ENCODE peak calls at places on chromosomes 2 and 18, in six cellular contexts. H is HCT116, Q is uterus, Y is prostate gland, U is H1, P is body of pancreas. I is an unnamed sample. For H3K4me1, the result is how much of the 10 kb centered on the place peaks cover.

GRCh38 chr18:74196220-74197119 is 48.1 kb downstream of the TIMM21 start:
- DNase-seq in P (peak), Y (peak), U (no peak), Q (peak), H (peak), I (no peak)

GRCh38 chr2:174024524-174025270 is 59.5 kb upstream of the SP3 start:
- DNase-seq in H (no peak), P (peak), U (no peak), Q (peak), Y (peak), I (peak)

GRCh38 chr2:235220331-235220730 is 268.5 kb downstream of the SH3BP4 start:
- DNase-seq in P (no peak), Q (no peak), Y (no peak), H (no peak), U (no peak), I (no peak)

GRCh38 chr2:134218928-134219707 is 34.8 kb upstream of the MGAT5 start:
- DNase-seq in P (peak), H (no peak), Q (no peak), U (no peak), Y (no peak), I (peak)

GRCh38 chr2:45540942-45541341 is 70.1 kb downstream of the SRBD1 start:
- DNase-seq in P (no peak), U (no peak), H (no peak), Y (no peak), Q (no peak), I (no peak)

GRCh38 chr2:121080013-121080772 is 204.8 kb downstream of the TFCP2L1 start:
- DNase-seq in U (peak), H (peak), P (peak), Q (peak), Y (peak), I (no peak)

GRCh38 chr2:187543488-187543887 is 10.7 kb downstream of the TFPI start:
- DNase-seq in Q (no peak), P (no peak), Y (no peak), H (no peak), U (no peak), I (no peak)

GRCh38 chr18:23938046-23938756 is 76.4 kb upstream of the TTC39C start:
- DNase-seq in P (no peak), U (no peak), Q (no peak), Y (no peak), H (no peak), I (no peak)

GRCh38 chr2:220227272-220227920 is 600.0 kb downstream of the SLC4A3 start:
- DNase-seq in H (no peak), P (no peak), Q (no peak), U (no peak), Y (no peak), I (no peak)

GRCh38 chr2:66271777-66272176 is 163.1 kb upstream of the MEIS1 start:
- DNase-seq in Q (no peak), H (no peak), U (no peak), Y (no peak), P (no peak), I (no peak)

GRCh38 chr18:58979615-58980014 is 114.9 kb downstream of the ZNF532 start:
- DNase-seq in Y (no peak), P (no peak), Q (no peak), U (peak), H (no peak), I (no peak)

GRCh38 chr2:227082286-227082685 is 81.7 kb downstream of the COL4A4 start:
- DNase-seq in U (no peak), Q (no peak), H (no peak), P (no peak), Y (no peak), I (no peak)

GRCh38 chr2:200042944-200043343 is 87.6 kb downstream of the MAIP1 start:
- DNase-seq in U (no peak), Q (no peak), P (no peak), Y (no peak), H (no peak), I (no peak)

GRCh38 chr2:1567556-1568344 is 154.5 kb downstream of the TPO start:
- DNase-seq in U (no peak), P (no peak), H (no peak), Y (no peak), Q (no peak), I (no peak)

GRCh38 chr2:168466190-168466737 is 10.2 kb downstream of the CERS6 start:
- DNase-seq in Q (no peak), P (no peak), H (no peak), Y (no peak), U (no peak), I (no peak)

GRCh38 chr2:97870396-97870843 is 125.3 kb downstream of the TMEM131 start:
- DNase-seq in U (no peak), Q (no peak), H (peak), Y (no peak), P (peak), I (peak)

GRCh38 chr2:125033871-125034270 is 1008.8 kb downstream of the CNTNAP5 start:
- DNase-seq in H (no peak), U (no peak), P (no peak), Y (no peak), Q (no peak), I (no peak)

GRCh38 chr2:191838526-191838925 is 8.4 kb downstream of the CAVIN2 start:
- DNase-seq in U (no peak), Q (no peak), Y (no peak), P (no peak), H (no peak), I (no peak)

DNA sequence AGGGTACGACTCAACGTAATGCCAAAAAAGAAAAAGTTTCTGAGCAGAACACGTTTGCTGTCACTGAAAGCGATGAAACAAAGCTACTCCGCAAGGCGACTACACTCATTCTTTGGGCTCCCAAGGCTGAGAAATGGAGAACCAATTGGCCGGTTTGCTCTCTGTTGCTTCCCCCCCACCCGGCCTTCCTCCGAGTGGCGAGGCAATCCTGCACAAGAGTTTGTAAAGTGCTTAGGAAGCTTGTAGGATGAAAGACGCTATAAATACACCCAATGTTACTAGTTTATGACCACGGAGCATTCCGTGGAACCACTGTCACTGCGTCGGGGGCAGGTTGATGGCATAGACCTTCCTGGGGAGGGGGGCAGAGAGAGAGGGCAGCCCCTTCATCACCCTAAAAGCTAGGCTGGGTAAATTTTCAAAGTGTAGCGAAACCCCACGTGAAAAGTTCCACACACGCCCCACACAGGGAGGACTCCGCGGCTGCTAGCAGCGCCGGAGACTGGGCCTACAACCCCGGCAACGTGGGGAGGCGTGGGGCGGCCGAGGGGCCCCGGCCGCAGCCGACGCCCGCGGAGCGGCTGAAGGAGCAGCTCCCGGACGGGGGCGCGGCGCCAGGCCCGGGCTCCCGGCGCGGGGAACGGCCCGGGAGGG is 925 bp downstream of the CUL3 start:
- DNase-seq in U (no peak), Q (peak), Y (peak), P (peak), H (no peak), I (no peak)
- TF ChIP-seq POLR2A in U (no peak), Q (no peak), Y (no peak), P (no peak), H (no peak), I (no peak)

DNA sequence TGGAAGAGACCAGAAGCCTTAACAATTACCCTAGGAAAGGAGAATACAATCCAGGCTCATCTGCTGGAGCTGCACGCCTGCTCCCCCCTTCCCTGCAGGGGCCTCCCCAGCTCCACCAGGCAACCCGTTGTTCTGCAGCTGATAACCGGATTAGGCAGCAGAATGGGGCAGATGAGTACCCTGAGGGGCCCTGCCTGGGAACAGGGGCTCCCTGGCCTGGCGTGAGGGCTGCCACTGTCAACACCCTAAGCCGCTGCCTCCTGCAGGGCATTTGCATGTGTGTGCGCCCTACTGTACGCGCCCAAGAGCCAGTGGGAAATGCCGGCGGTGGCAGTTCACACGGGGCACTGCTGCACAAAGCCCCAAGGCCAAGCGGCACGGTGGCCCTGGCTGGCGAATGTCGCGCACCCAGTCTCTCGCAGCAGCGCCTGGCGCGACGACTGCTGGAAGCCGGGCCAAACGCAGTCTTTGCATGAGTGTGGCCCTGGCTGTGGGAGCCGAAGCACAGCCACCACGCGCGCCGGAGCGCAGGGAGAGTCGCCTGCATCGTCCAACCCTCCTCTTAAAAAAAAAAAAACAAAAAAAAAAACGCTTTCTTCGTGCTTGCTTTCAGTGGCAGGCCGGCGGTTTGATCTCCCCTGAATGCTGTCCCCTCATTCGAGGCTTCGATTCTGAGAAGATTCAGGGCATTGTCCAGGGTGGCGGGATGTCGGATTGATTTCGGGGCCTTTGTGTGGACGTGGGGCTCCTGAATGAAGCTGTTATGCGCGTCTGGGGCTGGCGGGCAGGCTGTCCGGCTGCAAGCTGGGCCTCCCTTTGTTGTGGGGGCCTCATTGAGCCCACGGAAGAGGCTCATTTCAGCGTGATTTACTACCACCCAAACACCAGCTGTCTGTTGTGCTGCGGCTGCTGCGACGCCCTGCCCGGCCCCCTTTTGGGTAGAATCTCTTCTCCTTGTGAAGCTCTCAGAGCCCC is 63.8 kb downstream of the SETBP1 start:
- DNase-seq in U (peak), Y (no peak), P (peak), Q (no peak), H (no peak), I (no peak)
- H3K4me3 ChIP-seq in U (peak), Y (no peak), P (no peak), Q (no peak), H (no peak), I (no peak)

DNA sequence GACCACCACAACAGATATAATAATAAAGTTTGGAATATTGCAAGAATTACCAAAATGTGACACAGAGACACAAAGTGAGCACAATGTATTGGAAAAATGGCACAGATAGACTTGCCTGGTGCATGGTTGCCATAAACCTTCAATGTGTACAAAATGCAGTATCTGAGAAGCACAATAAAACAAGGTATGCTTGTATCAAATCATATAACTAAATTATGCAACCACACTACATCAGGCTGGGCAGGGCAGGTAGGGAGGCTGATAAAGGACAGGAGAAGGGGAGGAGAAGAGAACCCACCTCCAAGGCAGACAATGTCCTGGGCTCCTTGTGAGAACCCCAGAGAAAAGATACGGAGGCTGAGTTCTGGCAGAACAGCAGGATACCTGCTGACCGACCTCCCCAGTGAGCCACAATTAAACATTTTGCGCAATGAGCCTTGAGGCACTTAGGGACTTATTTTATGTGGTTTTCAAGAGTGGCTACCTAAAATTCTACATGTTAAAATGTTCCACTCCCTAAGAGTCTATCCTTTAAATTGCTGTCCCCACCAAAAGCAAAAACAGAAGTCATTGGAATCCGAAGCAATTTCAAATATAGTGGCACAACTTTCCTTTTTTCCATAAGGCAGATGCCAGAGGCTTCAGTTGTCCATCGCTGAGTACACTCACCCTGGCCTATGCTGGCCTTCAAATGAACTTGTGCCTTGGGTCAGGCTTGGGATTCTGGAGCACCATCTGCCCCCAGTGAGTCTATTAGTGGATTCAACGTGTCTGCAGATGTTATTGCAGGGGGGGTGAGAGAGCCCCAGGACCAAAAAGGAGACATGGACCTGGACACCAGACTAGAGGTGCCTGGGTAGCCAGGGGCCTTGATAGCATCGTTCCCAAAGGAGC is 16.8 kb downstream of the WDFY1 start:
- DNase-seq in Y (no peak), U (no peak), H (no peak), P (no peak), Q (no peak), I (no peak)
- H3K4me1 ChIP-seq in Y (under half), U (under half), H (under half), P (under half), Q (under half), I (under half)

GRCh38 chr2:89849731-89850130 is 1158.3 kb downstream of the RPIA start:
- DNase-seq in P (no peak), U (no peak), H (no peak), Q (no peak), Y (no peak), I (no peak)

GRCh38 chr2:89850881-89851582 is 1159.6 kb downstream of the RPIA start:
- DNase-seq in H (no peak), U (no peak), P (no peak), Y (no peak), Q (no peak), I (no peak)

GRCh38 chr2:89851583-89851905 is 1160.1 kb downstream of the RPIA start:
- DNase-seq in U (no peak), H (no peak), Q (no peak), Y (no peak), P (no peak), I (no peak)

GRCh38 chr2:89848763-89849162 is 1157.3 kb downstream of the RPIA start:
- DNase-seq in Q (no peak), Y (no peak), P (no peak), U (no peak), H (no peak), I (no peak)

GRCh38 chr2:89850481-89850880 is 1159.0 kb downstream of the RPIA start:
- DNase-seq in U (no peak), H (no peak), P (no peak), Y (no peak), Q (no peak), I (no peak)
- TF ChIP-seq POLR2A in U (no peak), H (no peak), P (no peak), Y (no peak), Q (no peak), I (no peak)

DNA sequence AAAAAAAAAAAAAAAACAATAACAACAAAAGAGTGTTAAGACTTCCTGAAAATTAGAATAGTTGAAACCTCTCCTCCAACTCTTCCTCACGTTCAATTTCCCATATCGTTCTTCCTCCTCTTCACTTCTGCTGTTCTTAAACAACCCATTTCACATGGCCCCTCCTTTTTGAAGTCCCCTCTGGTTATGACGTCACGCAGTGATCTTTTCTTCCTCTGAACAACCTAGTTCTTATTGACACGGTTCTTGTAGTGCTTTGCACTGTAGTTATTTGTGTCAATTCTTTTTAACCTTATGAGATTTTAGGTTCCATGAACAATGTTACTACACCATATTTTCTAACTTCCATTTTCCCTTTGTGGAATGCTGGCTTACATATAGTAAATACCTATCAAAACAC is 69.5 kb upstream of the RGPD4 start:
- DNase-seq in U (no peak), Y (no peak), P (no peak), H (no peak), Q (no peak), I (no peak)
- H3K4me3 ChIP-seq in U (no peak), Y (no peak), P (no peak), H (no peak), Q (no peak), I (no peak)

DNA sequence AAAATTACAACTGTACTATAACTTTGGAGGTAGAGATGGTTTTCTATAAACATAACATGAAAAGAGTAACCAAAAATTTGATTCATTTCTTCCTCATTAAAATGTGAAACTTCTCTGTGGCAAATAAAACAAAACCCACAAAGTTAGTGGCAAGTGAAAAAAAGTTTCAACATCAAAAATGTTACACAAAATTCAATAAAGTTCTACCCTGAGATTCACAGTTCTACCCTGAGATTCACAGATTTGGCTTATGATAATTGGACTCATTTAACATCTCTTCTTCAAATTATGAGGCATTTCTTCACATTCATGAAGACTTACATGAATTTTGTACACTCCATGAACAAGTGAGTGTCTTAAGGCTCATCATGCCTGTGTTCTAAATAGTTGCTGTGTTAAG is 51.0 kb downstream of the AAK1 start:
- DNase-seq in Q (no peak), U (no peak), H (no peak), P (no peak), Y (no peak), I (no peak)
- H3K4me1 ChIP-seq in Q (under half), U (under half), H (under half), P (under half), Y (under half), I (under half)

DNA sequence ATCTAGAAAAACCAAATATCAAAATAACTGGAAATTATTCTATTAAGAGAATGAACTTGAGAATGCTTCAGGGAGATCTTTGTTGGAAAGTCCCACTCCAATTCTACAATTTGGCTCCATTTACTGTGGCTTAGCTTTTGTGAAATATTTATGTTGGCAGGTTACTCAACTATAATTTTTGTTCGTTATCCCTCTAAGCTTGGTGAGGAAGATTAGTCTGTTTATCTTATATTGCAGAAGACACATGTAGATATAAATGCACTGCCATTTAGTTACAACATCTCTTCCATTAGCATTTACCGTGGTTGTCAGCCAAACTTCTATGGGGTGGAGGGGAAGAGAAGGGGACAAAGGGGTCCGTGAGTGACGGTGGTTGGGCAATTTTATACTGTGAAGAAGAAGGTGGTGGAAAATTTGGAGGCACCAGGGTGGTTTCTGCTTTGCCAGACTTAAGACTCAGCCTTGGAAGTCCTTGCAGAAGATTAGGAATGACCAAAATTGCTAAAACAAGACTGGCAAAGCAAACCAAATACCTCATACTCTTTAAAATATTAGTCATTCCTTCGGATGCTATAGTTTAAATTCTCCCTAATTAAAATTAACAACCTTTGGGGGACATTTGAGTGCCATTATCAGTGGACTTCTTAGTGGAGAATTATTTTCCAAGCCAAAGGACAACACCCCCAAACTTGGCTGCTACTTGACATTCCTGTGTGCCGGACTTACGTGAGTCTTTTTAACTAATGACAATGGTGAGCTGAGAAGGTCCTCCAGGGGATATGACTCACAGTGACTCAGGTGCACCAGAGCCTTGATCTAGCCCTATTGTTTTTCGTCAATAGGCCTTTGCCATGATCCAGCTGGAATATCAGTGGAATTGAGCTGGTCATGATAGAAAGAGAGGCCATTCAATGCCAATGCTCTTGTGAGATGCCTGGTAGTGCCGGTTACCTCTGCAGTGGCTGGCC is 117.8 kb upstream of the CXCR4 start:
- DNase-seq in U (no peak), H (peak), Y (no peak), P (no peak), Q (no peak), I (peak)
- TF ChIP-seq POLR2A in U (no peak), H (no peak), Y (no peak), P (no peak), Q (no peak), I (no peak)

GRCh38 chr2:181461056-181461630 is 4.0 kb downstream of the ITGA4 start:
- DNase-seq in U (no peak), Q (no peak), P (no peak), Y (no peak), H (no peak), I (no peak)
- H3K4me3 ChIP-seq in U (no peak), Q (no peak), P (no peak), Y (no peak), H (no peak), I (no peak)